ENCODE peak calls at places on chromosomes 5 and 9, in four cellular contexts. G is HepG2, D is K562, F is GM12878. S is an unnamed sample.

GRCh38 chr5:1059884-1060263 is 51.3 kb downstream of the NKD2 start:
- DNase-seq in G (no peak), D (no peak), F (no peak), S (no peak)

GRCh38 chr9:136520053-136520540 is 25.8 kb downstream of the NOTCH1 start:
- DNase-seq in G (peak), D (no peak), F (no peak), S (no peak)

GRCh38 chr5:9284781-9285307 is 261.0 kb downstream of the SEMA5A start:
- DNase-seq in G (no peak), D (no peak), F (no peak), S (no peak)

GRCh38 chr5:90944116-90944515 is 385.5 kb downstream of the ADGRV1 start:
- DNase-seq in G (no peak), D (no peak), F (no peak), S (no peak)

GRCh38 chr9:106755727-106756126 is 107.2 kb upstream of the ZNF462 start:
- DNase-seq in G (no peak), D (no peak), F (no peak), S (no peak)

GRCh38 chr5:143399616-143400540 is 3.6 kb downstream of the NR3C1 start:
- DNase-seq in G (no peak), D (no peak), F (no peak), S (no peak)

GRCh38 chr5:171462136-171462927 is 42.9 kb downstream of the FGF18 start:
- DNase-seq in G (no peak), D (no peak), F (no peak), S (peak)

GRCh38 chr9:81964216-81965171 is 21.2 kb downstream of the SPATA31D3 start:
- DNase-seq in G (no peak), D (no peak), F (no peak), S (no peak)

GRCh38 chr5:154923441-154924430 is 14.3 kb downstream of the GEMIN5 start:
- DNase-seq in G (no peak), D (no peak), F (no peak), S (no peak)

GRCh38 chr9:114070188-114071103 is 7.7 kb downstream of the AMBP start:
- DNase-seq in G (no peak), D (no peak), F (no peak), S (no peak)

GRCh38 chr5:155631116-155631515 is 617.6 kb downstream of the KIF4B start:
- DNase-seq in G (no peak), D (no peak), F (no peak), S (no peak)

GRCh38 chr5:116492016-116492623 is 82.5 kb downstream of the SEMA6A start:
- DNase-seq in G (peak), D (no peak), F (no peak), S (no peak)

GRCh38 chr5:76111510-76112174 is 28.5 kb downstream of the SV2C start:
- DNase-seq in G (no peak), D (no peak), F (no peak), S (no peak)

GRCh38 chr5:128172102-128172501 is 88.5 kb downstream of the SLC12A2 start:
- DNase-seq in G (no peak), D (no peak), F (no peak), S (no peak)

GRCh38 chr5:149561848-149562247 is 10.6 kb upstream of the CSNK1A1 start:
- DNase-seq in G (peak), D (no peak), F (no peak), S (no peak)

GRCh38 chr5:17316973-17317459 is 99.6 kb downstream of the BASP1 start:
- DNase-seq in G (no peak), D (no peak), F (peak), S (no peak)

GRCh38 chr5:80953587-80953986 is 6.6 kb upstream of the RASGRF2 start:
- DNase-seq in G (no peak), D (no peak), F (no peak), S (no peak)

GRCh38 chr9:133342570-133342969 is 5.4 kb downstream of the MED22 start:
- DNase-seq in G (no peak), D (no peak), F (no peak), S (peak)

GRCh38 chr5:68033961-68034581 is 181.5 kb upstream of the PIK3R1 start:
- DNase-seq in G (no peak), D (no peak), F (no peak), S (no peak)

GRCh38 chr9:89036383-89036782 is 45.1 kb downstream of the S1PR3 start:
- DNase-seq in G (no peak), D (no peak), F (no peak), S (no peak)
- TF ChIP-seq CBFB in G (no peak), D (no peak), F (no peak), S (no peak)

GRCh38 chr5:151683936-151684586 is 2.7 kb downstream of the SPARC start:
- DNase-seq in G (no peak), D (no peak), F (no peak), S (no peak)

GRCh38 chr5:151688406-151688805 is 1.7 kb upstream of the SPARC start:
- DNase-seq in G (no peak), D (no peak), F (no peak), S (no peak)

GRCh38 chr5:151685749-151686672 is 704 bp downstream of the SPARC start:
- DNase-seq in G (no peak), D (no peak), F (no peak), S (no peak)

GRCh38 chr5:151684690-151685361 is 1.9 kb downstream of the SPARC start:
- DNase-seq in G (no peak), D (no peak), F (no peak), S (peak)

DNA sequence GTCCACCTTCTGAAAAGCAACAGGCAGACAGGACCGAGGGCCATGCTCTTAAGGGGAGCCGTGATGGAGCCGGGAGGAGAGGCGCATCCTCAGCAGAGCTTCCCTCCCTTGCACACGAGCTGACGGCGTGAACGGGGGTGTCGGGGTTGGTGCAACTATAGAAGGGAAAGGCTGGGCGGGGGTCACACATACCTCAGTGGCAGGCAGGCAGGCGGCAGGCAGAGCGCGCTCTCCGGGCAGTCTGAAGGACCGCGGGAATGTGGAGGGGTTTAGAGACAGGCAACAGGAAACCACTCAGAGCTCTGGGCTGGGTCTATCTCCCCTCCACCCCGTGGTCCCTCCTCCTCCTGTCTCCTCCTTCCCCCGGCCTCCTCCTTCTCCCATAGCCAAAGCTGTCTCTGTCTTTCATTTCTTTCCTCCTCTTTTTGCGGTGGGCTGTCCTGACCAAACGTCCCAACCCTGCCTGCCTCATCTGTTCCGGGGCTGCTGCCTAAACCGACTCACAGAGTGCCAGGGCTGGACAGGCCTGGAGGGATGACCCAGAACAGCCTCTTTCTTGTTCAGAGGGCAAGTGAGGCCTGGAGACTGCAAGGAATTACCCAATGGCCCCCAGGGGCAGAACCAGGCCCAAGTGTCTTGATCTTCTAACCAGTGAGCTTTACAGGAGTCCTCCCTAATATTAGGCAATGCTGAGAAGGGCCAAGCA is at the start of gene SPARC:
- DNase-seq in G (no peak), D (no peak), F (no peak), S (peak)
- TF ChIP-seq ETV6 in G (no peak), D (no peak), F (no peak), S (no peak)

DNA sequence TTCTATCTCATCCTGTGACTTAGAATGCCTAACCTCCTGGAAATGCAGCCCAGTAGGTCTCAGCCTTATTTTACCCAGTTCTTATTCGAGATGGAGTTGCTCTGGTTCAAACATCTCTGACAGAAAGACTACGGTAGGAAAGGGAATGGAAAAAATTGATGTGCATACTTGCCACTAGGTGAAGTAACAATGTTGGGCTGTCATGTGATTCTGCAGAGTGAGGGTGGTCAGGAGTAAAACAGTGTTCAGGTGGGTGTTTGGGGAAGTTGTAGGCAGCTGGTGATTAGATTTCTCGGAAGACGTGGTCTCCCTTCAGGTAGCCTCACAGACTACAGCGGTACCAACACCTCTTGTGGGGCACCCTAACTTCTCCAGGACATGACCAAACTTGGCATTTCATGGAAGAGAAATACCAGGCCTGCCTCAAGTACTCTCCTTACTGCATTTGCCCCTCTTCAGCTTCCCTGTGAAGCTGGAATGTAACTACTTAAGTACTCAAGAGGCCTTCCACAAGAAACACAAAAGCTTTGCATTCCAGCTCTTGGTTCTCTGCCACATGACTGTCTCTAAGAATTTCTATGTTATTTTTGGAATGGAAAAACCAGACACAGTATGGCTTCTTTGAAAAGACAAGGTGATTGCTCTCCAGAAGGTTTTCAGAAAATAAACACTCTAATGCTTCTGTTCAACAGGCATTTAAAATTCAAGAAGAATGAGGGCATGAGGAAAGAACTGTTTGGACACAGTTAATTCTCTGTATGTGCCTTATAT is 17.4 kb upstream of the ENTREP1 start:
- DNase-seq in G (no peak), D (no peak), F (no peak), S (peak)
- TF ChIP-seq CBFB in G (no peak), D (no peak), F (no peak), S (no peak)

GRCh38 chr9:76107487-76107886 is 217.0 kb downstream of the PCSK5 start:
- DNase-seq in G (no peak), D (no peak), F (no peak), S (no peak)
- TF ChIP-seq ETV6 in G (no peak), D (no peak), F (no peak), S (no peak)

S was measured in WTC11.